ENCODE peak calls at places on chromosomes 2 and 18, in seven cellular contexts. One of them, this sample, is unnamed.

GRCh38 chr2:175937216-175937615 is 64.9 kb downstream of the LNPK start:
- DNase-seq in hepatocyte: no peak
- DNase-seq in transverse colon: peak; percentile 10
- DNase-seq in HCT116: no peak
- DNase-seq in thyroid gland: no peak
- DNase-seq in right atrium auricular region: no peak
- DNase-seq in cardiac muscle cell: no peak
- DNase-seq in this sample: no peak

GRCh38 chr2:207188601-207189000 is 22.9 kb upstream of the KLF7 start:
- DNase-seq in hepatocyte: no peak
- DNase-seq in transverse colon: no peak
- DNase-seq in HCT116: no peak
- DNase-seq in thyroid gland: no peak
- DNase-seq in right atrium auricular region: no peak
- DNase-seq in cardiac muscle cell: peak; percentile 47
- DNase-seq in this sample: peak; percentile 68

GRCh38 chr18:61917870-61918269 is 25.1 kb upstream of the RNF152 start:
- DNase-seq in hepatocyte: no peak
- DNase-seq in transverse colon: no peak
- DNase-seq in HCT116: no peak
- DNase-seq in thyroid gland: no peak
- DNase-seq in right atrium auricular region: no peak
- DNase-seq in cardiac muscle cell: no peak
- DNase-seq in this sample: no peak

GRCh38 chr2:25276569-25277465 is 64.9 kb downstream of the DNMT3A start:
- DNase-seq in hepatocyte: peak; percentile 55
- DNase-seq in transverse colon: peak; percentile 60
- DNase-seq in HCT116: no peak
- DNase-seq in thyroid gland: peak; percentile 40
- DNase-seq in right atrium auricular region: no peak
- DNase-seq in cardiac muscle cell: peak; percentile 42
- DNase-seq in this sample: peak; percentile 17

GRCh38 chr2:165901595-165901994 is 52.0 kb downstream of the TTC21B start:
- DNase-seq in hepatocyte: no peak
- DNase-seq in transverse colon: no peak
- DNase-seq in HCT116: no peak
- DNase-seq in thyroid gland: no peak
- DNase-seq in right atrium auricular region: no peak
- DNase-seq in cardiac muscle cell: no peak
- DNase-seq in this sample: no peak

GRCh38 chr18:42373584-42373983 is 418.6 kb downstream of the PIK3C3 start:
- DNase-seq in hepatocyte: no peak
- DNase-seq in transverse colon: no peak
- DNase-seq in HCT116: no peak
- DNase-seq in thyroid gland: no peak
- DNase-seq in right atrium auricular region: no peak
- DNase-seq in cardiac muscle cell: no peak
- DNase-seq in this sample: no peak

GRCh38 chr2:98893871-98894270 is 42.2 kb downstream of the CRACDL start:
- DNase-seq in hepatocyte: no peak
- DNase-seq in transverse colon: no peak
- DNase-seq in HCT116: no peak
- DNase-seq in thyroid gland: no peak
- DNase-seq in right atrium auricular region: no peak
- DNase-seq in cardiac muscle cell: no peak
- DNase-seq in this sample: no peak

GRCh38 chr2:16287281-16287680 is 346.9 kb downstream of the MYCN start:
- DNase-seq in hepatocyte: no peak
- DNase-seq in transverse colon: no peak
- DNase-seq in HCT116: no peak
- DNase-seq in thyroid gland: no peak
- DNase-seq in right atrium auricular region: no peak
- DNase-seq in cardiac muscle cell: no peak
- DNase-seq in this sample: no peak

GRCh38 chr2:144249035-144249637 is 270.8 kb downstream of the ZEB2 start:
- DNase-seq in hepatocyte: no peak
- DNase-seq in transverse colon: no peak
- DNase-seq in HCT116: no peak
- DNase-seq in thyroid gland: no peak
- DNase-seq in right atrium auricular region: no peak
- DNase-seq in cardiac muscle cell: no peak
- DNase-seq in this sample: no peak

GRCh38 chr2:190858817-190859216 is 21.8 kb upstream of the GLS start:
- DNase-seq in hepatocyte: no peak
- DNase-seq in transverse colon: no peak
- DNase-seq in HCT116: no peak
- DNase-seq in thyroid gland: no peak
- DNase-seq in right atrium auricular region: no peak
- DNase-seq in cardiac muscle cell: peak; percentile 75
- DNase-seq in this sample: peak; percentile 4

GRCh38 chr18:26804474-26804873 is 61.0 kb downstream of the AQP4 start:
- DNase-seq in hepatocyte: peak; percentile 33
- DNase-seq in transverse colon: no peak
- DNase-seq in HCT116: no peak
- DNase-seq in thyroid gland: peak; percentile 11
- DNase-seq in right atrium auricular region: no peak
- DNase-seq in cardiac muscle cell: no peak
- DNase-seq in this sample: no peak

GRCh38 chr2:183993052-183993451 is 605.3 kb upstream of the ZNF804A start:
- DNase-seq in hepatocyte: no peak
- DNase-seq in transverse colon: no peak
- DNase-seq in HCT116: no peak
- DNase-seq in thyroid gland: peak; percentile 70
- DNase-seq in right atrium auricular region: no peak
- DNase-seq in cardiac muscle cell: no peak
- DNase-seq in this sample: no peak
- H3K27ac ChIP-seq in hepatocyte: no peak overlapping the region
- H3K27ac ChIP-seq in transverse colon: no peak overlapping the region
- H3K27ac ChIP-seq in HCT116: no peak overlapping the region
- H3K27ac ChIP-seq in thyroid gland: peak overlapping the region; percentile 20
- H3K27ac ChIP-seq in right atrium auricular region: no peak overlapping the region
- H3K27ac ChIP-seq in cardiac muscle cell: no peak overlapping the region
- H3K27ac ChIP-seq in this sample: no peak overlapping the region

GRCh38 chr2:211049321-211050018 is 493.1 kb downstream of the CPS1 start:
- DNase-seq in hepatocyte: no peak
- DNase-seq in transverse colon: no peak
- DNase-seq in HCT116: no peak
- DNase-seq in thyroid gland: no peak
- DNase-seq in right atrium auricular region: no peak
- DNase-seq in cardiac muscle cell: no peak
- DNase-seq in this sample: no peak

GRCh38 chr2:211045025-211045424 is 488.6 kb downstream of the CPS1 start:
- DNase-seq in hepatocyte: no peak
- DNase-seq in transverse colon: no peak
- DNase-seq in HCT116: no peak
- DNase-seq in thyroid gland: no peak
- DNase-seq in right atrium auricular region: no peak
- DNase-seq in cardiac muscle cell: no peak
- DNase-seq in this sample: no peak
- H3K4me3 ChIP-seq in hepatocyte: no peak overlapping the region
- H3K4me3 ChIP-seq in transverse colon: no peak overlapping the region
- H3K4me3 ChIP-seq in HCT116: no peak overlapping the region
- H3K4me3 ChIP-seq in thyroid gland: no peak overlapping the region
- H3K4me3 ChIP-seq in right atrium auricular region: no peak overlapping the region
- H3K4me3 ChIP-seq in cardiac muscle cell: no peak overlapping the region
- H3K4me3 ChIP-seq in this sample: no peak overlapping the region

GRCh38 chr2:120317916-120318315 is 28.0 kb upstream of the INHBB start:
- DNase-seq in hepatocyte: no peak
- DNase-seq in transverse colon: no peak
- DNase-seq in HCT116: no peak
- DNase-seq in thyroid gland: no peak
- DNase-seq in right atrium auricular region: no peak
- DNase-seq in cardiac muscle cell: no peak
- DNase-seq in this sample: no peak
- H3K27ac ChIP-seq in hepatocyte: no peak overlapping the region
- H3K27ac ChIP-seq in transverse colon: no peak overlapping the region
- H3K27ac ChIP-seq in HCT116: no peak overlapping the region
- H3K27ac ChIP-seq in thyroid gland: no peak overlapping the region
- H3K27ac ChIP-seq in right atrium auricular region: no peak overlapping the region
- H3K27ac ChIP-seq in cardiac muscle cell: no peak overlapping the region
- H3K27ac ChIP-seq in this sample: no peak overlapping the region

GRCh38 chr2:172108587-172108930 is 5.9 kb upstream of the DLX2 start:
- DNase-seq in hepatocyte: no peak
- DNase-seq in transverse colon: no peak
- DNase-seq in HCT116: no peak
- DNase-seq in thyroid gland: no peak
- DNase-seq in right atrium auricular region: no peak
- DNase-seq in cardiac muscle cell: no peak
- DNase-seq in this sample: no peak

GRCh38 chr2:172105715-172106124 is 3.0 kb upstream of the DLX2 start:
- DNase-seq in hepatocyte: no peak
- DNase-seq in transverse colon: no peak
- DNase-seq in HCT116: no peak
- DNase-seq in thyroid gland: no peak
- DNase-seq in right atrium auricular region: no peak
- DNase-seq in cardiac muscle cell: no peak
- DNase-seq in this sample: no peak

GRCh38 chr2:172107690-172108586 is 5.2 kb upstream of the DLX2 start:
- DNase-seq in hepatocyte: no peak
- DNase-seq in transverse colon: no peak
- DNase-seq in HCT116: no peak
- DNase-seq in thyroid gland: no peak
- DNase-seq in right atrium auricular region: peak; percentile 32
- DNase-seq in cardiac muscle cell: no peak
- DNase-seq in this sample: no peak

GRCh38 chr2:172103471-172104292 is 982 bp upstream of the DLX2 start:
- DNase-seq in hepatocyte: peak; percentile 87
- DNase-seq in transverse colon: peak; percentile 83
- DNase-seq in HCT116: peak; percentile 81
- DNase-seq in thyroid gland: peak; percentile 67
- DNase-seq in right atrium auricular region: peak; percentile 79
- DNase-seq in cardiac muscle cell: peak; percentile 90
- DNase-seq in this sample: peak; percentile 97

GRCh38 chr2:172106128-172106961 is 3.6 kb upstream of the DLX2 start:
- DNase-seq in hepatocyte: peak; percentile 48
- DNase-seq in transverse colon: no peak
- DNase-seq in HCT116: no peak
- DNase-seq in thyroid gland: no peak
- DNase-seq in right atrium auricular region: no peak
- DNase-seq in cardiac muscle cell: peak; percentile 48
- DNase-seq in this sample: no peak
- H3K4me3 ChIP-seq in hepatocyte: no peak overlapping the region
- H3K4me3 ChIP-seq in transverse colon: peak overlapping the region; percentile 10
- H3K4me3 ChIP-seq in HCT116: no peak overlapping the region
- H3K4me3 ChIP-seq in thyroid gland: no peak overlapping the region
- H3K4me3 ChIP-seq in right atrium auricular region: no peak overlapping the region
- H3K4me3 ChIP-seq in cardiac muscle cell: no peak overlapping the region
- H3K4me3 ChIP-seq in this sample: no peak overlapping the region

GRCh38 chr18:79484661-79485621 is 89.2 kb downstream of the NFATC1 start:
- DNase-seq in hepatocyte: peak; percentile 69
- DNase-seq in transverse colon: peak; percentile 11
- DNase-seq in HCT116: no peak
- DNase-seq in thyroid gland: peak; percentile 52
- DNase-seq in right atrium auricular region: peak; percentile 70
- DNase-seq in cardiac muscle cell: peak; percentile 98
- DNase-seq in this sample: peak; percentile 61
- H3K27ac ChIP-seq in hepatocyte: peak overlapping the region; percentile 71
- H3K27ac ChIP-seq in transverse colon: no peak overlapping the region
- H3K27ac ChIP-seq in HCT116: no peak overlapping the region
- H3K27ac ChIP-seq in thyroid gland: no peak overlapping the region
- H3K27ac ChIP-seq in right atrium auricular region: no peak overlapping the region
- H3K27ac ChIP-seq in cardiac muscle cell: no peak overlapping the region
- H3K27ac ChIP-seq in this sample: no peak overlapping the region

GRCh38 chr2:150646746-150647145 is 159.3 kb upstream of the RND3 start:
- DNase-seq in hepatocyte: no peak
- DNase-seq in transverse colon: no peak
- DNase-seq in HCT116: no peak
- DNase-seq in thyroid gland: no peak
- DNase-seq in right atrium auricular region: no peak
- DNase-seq in cardiac muscle cell: no peak
- DNase-seq in this sample: no peak

GRCh38 chr2:150639917-150640538 is 152.6 kb upstream of the RND3 start:
- DNase-seq in hepatocyte: no peak
- DNase-seq in transverse colon: no peak
- DNase-seq in HCT116: no peak
- DNase-seq in thyroid gland: no peak
- DNase-seq in right atrium auricular region: no peak
- DNase-seq in cardiac muscle cell: peak; percentile 57
- DNase-seq in this sample: no peak

GRCh38 chr2:150643106-150643730 is 155.8 kb upstream of the RND3 start:
- DNase-seq in hepatocyte: no peak
- DNase-seq in transverse colon: no peak
- DNase-seq in HCT116: no peak
- DNase-seq in thyroid gland: no peak
- DNase-seq in right atrium auricular region: no peak
- DNase-seq in cardiac muscle cell: peak; percentile 64
- DNase-seq in this sample: no peak

GRCh38 chr2:150647943-150648342 is 160.5 kb upstream of the RND3 start:
- DNase-seq in hepatocyte: no peak
- DNase-seq in transverse colon: no peak
- DNase-seq in HCT116: no peak
- DNase-seq in thyroid gland: no peak
- DNase-seq in right atrium auricular region: no peak
- DNase-seq in cardiac muscle cell: no peak
- DNase-seq in this sample: no peak

DNA sequence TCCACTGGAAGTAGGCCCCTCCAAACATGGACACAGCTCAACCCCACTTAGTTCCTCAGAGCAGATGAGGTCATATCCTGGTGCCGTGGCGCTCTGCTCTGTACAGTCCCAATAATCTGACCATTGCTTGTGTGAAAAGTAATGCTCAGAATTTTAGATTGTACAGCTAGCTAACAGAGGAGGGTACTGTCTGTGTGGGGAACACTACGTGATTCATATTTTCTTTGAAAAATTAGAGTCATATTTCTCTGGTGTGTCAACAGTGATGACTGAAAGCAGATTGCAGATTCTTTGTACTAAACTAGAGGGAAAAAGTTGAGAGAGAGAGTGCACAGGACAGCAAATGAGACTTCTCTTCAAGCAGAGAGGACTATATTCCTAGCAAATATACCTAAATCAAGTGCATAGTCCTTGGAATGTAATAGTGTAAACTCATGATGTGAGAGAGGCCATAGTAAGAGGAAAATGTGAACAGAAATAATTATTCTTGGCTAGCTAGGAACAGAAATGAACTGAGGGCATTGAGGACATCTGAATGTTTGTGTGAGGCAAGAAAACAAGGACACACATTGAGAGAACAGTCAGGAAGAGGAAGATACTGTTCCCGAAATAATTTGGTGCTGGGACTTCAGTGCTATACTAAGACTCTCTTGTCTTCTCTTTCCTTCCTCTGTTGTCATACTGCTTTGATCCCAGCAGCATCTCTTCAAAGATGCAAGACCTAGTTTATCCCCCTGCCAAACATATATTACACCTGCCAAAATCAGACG is 157.0 kb upstream of the RND3 start:
- DNase-seq in hepatocyte: peak; percentile 9
- DNase-seq in transverse colon: no peak
- DNase-seq in HCT116: no peak
- DNase-seq in thyroid gland: no peak
- DNase-seq in right atrium auricular region: no peak
- DNase-seq in cardiac muscle cell: peak; percentile 73
- DNase-seq in this sample: no peak
- H3K4me3 ChIP-seq in hepatocyte: no peak overlapping the region
- H3K4me3 ChIP-seq in transverse colon: no peak overlapping the region
- H3K4me3 ChIP-seq in HCT116: no peak overlapping the region
- H3K4me3 ChIP-seq in thyroid gland: no peak overlapping the region
- H3K4me3 ChIP-seq in right atrium auricular region: no peak overlapping the region
- H3K4me3 ChIP-seq in cardiac muscle cell: no peak overlapping the region
- H3K4me3 ChIP-seq in this sample: no peak overlapping the region